ENCODE peak calls at places on chromosomes 13 and 19, in seven cellular contexts. C, M, G, J, K, W and I are unnamed samples.

GRCh38 chr13:32033744-32034143 is 2.2 kb downstream of the FRY start:
- DNase-seq in C (no peak), M (no peak), G (no peak), J (no peak), K (no peak), W (no peak), I (peak; percentile 39)

GRCh38 chr19:50512112-50512998 is 1.4 kb downstream of the ASPDH start:
- DNase-seq in C (no peak), M (no peak), G (no peak), J (no peak), K (no peak), W (no peak), I (no peak)

GRCh38 chr19:45151821-45152503 is 8.8 kb downstream of the NKPD1 start:
- DNase-seq in C (no peak), M (no peak), G (no peak), J (no peak), K (no peak), W (no peak), I (no peak)

GRCh38 chr13:35785563-35786327 is 309.3 kb upstream of the MAB21L1 start:
- DNase-seq in C (no peak), M (no peak), G (no peak), J (no peak), K (no peak), W (no peak), I (no peak)

GRCh38 chr19:49447485-49448431 is 3.9 kb downstream of the PIH1D1 start:
- DNase-seq in C (peak; percentile 45), M (peak; percentile 50), G (no peak), J (no peak), K (no peak), W (no peak), I (no peak)

GRCh38 chr13:97976551-97977375 is 23.3 kb downstream of the IPO5 start:
- DNase-seq in C (no peak), M (no peak), G (peak; percentile 66), J (no peak), K (peak; percentile 20), W (no peak), I (no peak)

GRCh38 chr13:45846681-45847080 is 4.9 kb downstream of the SIAH3 start:
- DNase-seq in C (no peak), M (no peak), G (no peak), J (no peak), K (no peak), W (no peak), I (no peak)

GRCh38 chr19:17580470-17581000 is 25.1 kb downstream of the COLGALT1 start:
- DNase-seq in C (no peak), M (no peak), G (no peak), J (no peak), K (no peak), W (no peak), I (no peak)

GRCh38 chr19:23832717-23833327 is 74.1 kb upstream of the ZNF681 start:
- DNase-seq in C (no peak), M (no peak), G (no peak), J (no peak), K (no peak), W (no peak), I (no peak)

GRCh38 chr13:43432948-43433347 is 353.8 kb downstream of the ENOX1 start:
- DNase-seq in C (no peak), M (no peak), G (no peak), J (no peak), K (no peak), W (no peak), I (no peak)

GRCh38 chr13:110882972-110883371 is 31.9 kb downstream of the ANKRD10 start:
- DNase-seq in C (no peak), M (no peak), G (no peak), J (no peak), K (peak; percentile 27), W (no peak), I (no peak)

GRCh38 chr13:113904411-113904810 is 40.5 kb upstream of the GAS6 start:
- DNase-seq in C (peak; percentile 64), M (no peak), G (peak; percentile 42), J (no peak), K (no peak), W (no peak), I (no peak)

GRCh38 chr13:31159306-31159705 is 2.4 kb downstream of the HSPH1 start:
- DNase-seq in C (no peak), M (no peak), G (no peak), J (no peak), K (peak; percentile 5), W (no peak), I (no peak)

GRCh38 chr19:45920458-45920857 is 5.9 kb upstream of the NANOS2 start:
- DNase-seq in C (no peak), M (no peak), G (no peak), J (no peak), K (no peak), W (no peak), I (no peak)

GRCh38 chr19:47109541-47110375 is 3.8 kb downstream of the ZC3H4 start:
- DNase-seq in C (no peak), M (no peak), G (no peak), J (no peak), K (peak; percentile 50), W (no peak), I (no peak)

GRCh38 chr13:113616991-113617749 is 32.6 kb downstream of the TFDP1 start:
- DNase-seq in C (no peak), M (no peak), G (no peak), J (no peak), K (no peak), W (no peak), I (no peak)

GRCh38 chr13:77034883-77035282 is 7.9 kb upstream of the FBXL3 start:
- DNase-seq in C (no peak), M (no peak), G (no peak), J (no peak), K (peak; percentile 44), W (no peak), I (peak; percentile 52)

GRCh38 chr13:51583875-51584730 is at the start of gene WDFY2:
- DNase-seq in C (peak; percentile 99), M (peak; percentile 99), G (peak; percentile 99), J (peak; percentile 99), K (peak; percentile 100), W (peak; percentile 100), I (peak; percentile 99)
- TF ChIP-seq CTCF in C (peak; percentile 7), M (no peak), G (peak; percentile 31), J (no peak), K (no peak), W (no peak), I (peak; percentile 57)

GRCh38 chr19:42488783-42489521 is 39.3 kb downstream of the CEACAM1 start:
- DNase-seq in C (no peak), M (peak; percentile 18), G (peak; percentile 87), J (no peak), K (peak; percentile 21), W (no peak), I (no peak)

GRCh38 chr19:42487798-42488178 is 40.5 kb downstream of the CEACAM1 start:
- DNase-seq in C (no peak), M (no peak), G (no peak), J (no peak), K (no peak), W (no peak), I (no peak)

DNA sequence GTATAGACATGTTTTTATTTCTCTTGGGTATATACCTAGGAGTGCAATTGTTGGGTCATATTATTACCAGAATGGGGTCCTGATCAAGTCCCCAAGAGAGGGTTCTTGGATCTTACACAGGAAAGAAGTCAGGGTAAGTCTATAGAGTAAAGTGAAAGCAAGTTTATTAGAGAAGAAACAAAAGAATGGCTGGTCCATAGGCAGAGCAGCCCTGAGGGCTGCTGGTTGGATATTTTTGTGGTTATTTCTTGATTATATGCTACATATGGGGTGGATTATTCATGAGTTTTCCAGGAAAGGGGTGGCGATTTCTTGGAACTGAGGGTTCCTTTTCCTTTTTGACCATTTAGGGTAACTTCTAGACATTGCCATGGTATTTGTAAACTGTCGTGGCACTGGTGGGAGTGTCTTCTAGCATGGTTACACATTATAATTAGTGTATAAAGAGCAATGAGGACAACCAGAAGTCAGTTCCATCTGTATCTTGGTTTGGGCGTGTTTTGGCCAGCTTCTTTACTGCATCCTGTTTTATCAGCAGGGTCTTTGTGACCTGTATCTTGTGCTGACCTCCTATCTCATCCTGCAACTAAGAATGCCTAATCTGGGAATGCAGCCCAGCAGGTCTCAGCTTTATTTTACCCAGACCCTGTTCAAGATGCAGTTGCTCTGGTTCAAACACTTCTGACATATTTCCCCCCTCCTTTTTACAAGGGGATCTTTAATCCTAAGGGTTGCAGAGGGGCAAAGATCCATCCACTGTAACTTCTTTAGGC is 41.1 kb downstream of the CEACAM1 start:
- DNase-seq in C (no peak), M (no peak), G (no peak), J (no peak), K (no peak), W (no peak), I (no peak)
- H3K27ac ChIP-seq in C (no peak overlapping the region), M (no peak overlapping the region), G (no peak overlapping the region), J (no peak overlapping the region), K (no peak overlapping the region), W (no peak overlapping the region), I (no peak overlapping the region)

GRCh38 chr13:21557995-21558394 is 46.0 kb downstream of the MICU2 start:
- DNase-seq in C (no peak), M (peak; percentile 16), G (no peak), J (no peak), K (peak; percentile 22), W (no peak), I (peak; percentile 17)
- TF ChIP-seq CTCF in C (peak; percentile 59), M (peak; percentile 75), G (no peak), J (no peak), K (peak; percentile 54), W (no peak), I (peak; percentile 64)

GRCh38 chr13:24060993-24061392 is 99.5 kb upstream of the SPATA13 start:
- DNase-seq in C (no peak), M (no peak), G (no peak), J (no peak), K (no peak), W (no peak), I (peak; percentile 2)
- H3K27ac ChIP-seq in C (peak overlapping the region; percentile 60), M (no peak overlapping the region), G (no peak overlapping the region), J (no peak overlapping the region), K (no peak overlapping the region), W (no peak overlapping the region), I (no peak overlapping the region)

GRCh38 chr13:36850790-36851438 is 31.9 kb downstream of the RFXAP start:
- DNase-seq in C (no peak), M (no peak), G (no peak), J (no peak), K (no peak), W (no peak), I (no peak)
- TF ChIP-seq CTCF in C (peak; percentile 35), M (peak; percentile 58), G (no peak), J (peak; percentile 10), K (no peak), W (no peak), I (peak; percentile 40)

DNA sequence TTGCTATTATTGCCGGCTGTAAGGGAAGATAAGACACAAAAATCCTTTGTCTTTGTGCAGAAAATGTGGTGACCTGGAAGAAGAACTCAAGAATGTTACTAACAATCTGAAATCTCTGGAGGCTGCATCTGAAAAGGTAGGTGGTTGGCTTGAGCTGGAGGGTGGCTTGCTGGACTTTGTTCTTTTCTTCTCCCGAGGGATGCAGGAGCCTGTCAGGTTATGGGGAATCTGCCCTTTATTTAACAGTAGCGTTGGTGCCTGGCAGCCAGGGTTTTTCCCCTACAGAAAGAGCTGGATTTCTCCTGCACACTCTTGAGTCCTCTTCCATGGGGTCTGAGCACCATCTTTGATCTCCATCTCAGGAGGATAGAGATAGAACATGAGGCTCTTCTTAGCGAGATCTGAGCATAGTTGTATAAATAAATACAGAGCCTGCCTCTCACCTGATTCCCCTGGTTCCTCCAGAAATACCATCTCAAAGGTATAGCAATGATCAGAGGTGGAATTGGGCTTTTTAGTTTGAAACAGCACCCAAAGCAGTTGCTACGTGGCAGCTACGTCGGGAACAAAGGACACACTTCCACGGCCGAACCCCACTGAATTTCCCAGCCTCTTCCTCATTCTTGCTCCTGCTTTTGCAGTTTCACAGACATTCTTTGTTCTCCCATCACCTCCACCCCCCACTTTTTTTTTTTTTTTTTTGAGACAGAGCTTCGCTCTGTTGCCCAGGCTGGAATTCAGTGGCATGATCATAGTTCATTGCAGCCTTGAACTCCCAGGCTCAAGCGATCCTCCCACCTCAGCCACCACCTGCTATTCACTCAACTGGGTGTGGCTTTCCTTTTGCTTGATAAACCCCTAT is 12.9 kb downstream of the TPM4 start:
- DNase-seq in C (no peak), M (no peak), G (no peak), J (no peak), K (no peak), W (no peak), I (no peak)
- H3K27ac ChIP-seq in C (no peak overlapping the region), M (no peak overlapping the region), G (peak overlapping the region; percentile 81), J (peak overlapping the region; percentile 7), K (no peak overlapping the region), W (peak overlapping the region; percentile 69), I (no peak overlapping the region)